ENCODE peak calls at places on chromosomes 13 and 19, in ten cellular contexts. One of them, this sample, is unnamed. For H3K4me1, the result is how much of the 10 kb centered on the place peaks cover.

GRCh38 chr13:113639661-113640262 is 18.2 kb downstream of the ATP4B start:
- DNase-seq in endodermal cell: peak
- DNase-seq in aorta: peak
- DNase-seq in body of pancreas: peak
- DNase-seq in mucosa of descending colon: peak
- DNase-seq in SK-N-SH: peak
- DNase-seq in right atrium auricular region: no peak
- DNase-seq in hepatocyte: no peak
- DNase-seq in PC-9: no peak
- DNase-seq in H9: no peak
- DNase-seq in this sample: peak

GRCh38 chr19:34291235-34291634 is 36.9 kb downstream of the GARRE1 start:
- DNase-seq in SK-N-SH: no peak
- DNase-seq in hepatocyte: no peak
- DNase-seq in H9: no peak
- DNase-seq in mucosa of descending colon: no peak
- DNase-seq in PC-9: no peak
- DNase-seq in body of pancreas: no peak
- DNase-seq in aorta: no peak
- DNase-seq in right atrium auricular region: no peak
- DNase-seq in endodermal cell: no peak
- DNase-seq in this sample: no peak

GRCh38 chr13:44921931-44922758 is 67.1 kb downstream of the NUFIP1 start:
- DNase-seq in SK-N-SH: no peak
- DNase-seq in PC-9: peak
- DNase-seq in mucosa of descending colon: no peak
- DNase-seq in right atrium auricular region: peak
- DNase-seq in H9: no peak
- DNase-seq in endodermal cell: no peak
- DNase-seq in hepatocyte: peak
- DNase-seq in aorta: no peak
- DNase-seq in body of pancreas: peak
- DNase-seq in this sample: no peak

GRCh38 chr19:48351341-48351752 is 12.4 kb downstream of the TMEM143 start:
- DNase-seq in SK-N-SH: peak
- DNase-seq in body of pancreas: peak
- DNase-seq in aorta: peak
- DNase-seq in endodermal cell: peak
- DNase-seq in mucosa of descending colon: peak
- DNase-seq in right atrium auricular region: peak
- DNase-seq in hepatocyte: peak
- DNase-seq in H9: peak
- DNase-seq in PC-9: peak
- DNase-seq in this sample: peak

GRCh38 chr13:61685683-61686013 is 270.0 kb upstream of the PCDH20 start:
- DNase-seq in aorta: no peak
- DNase-seq in SK-N-SH: peak
- DNase-seq in hepatocyte: peak
- DNase-seq in H9: peak
- DNase-seq in right atrium auricular region: no peak
- DNase-seq in endodermal cell: peak
- DNase-seq in body of pancreas: no peak
- DNase-seq in mucosa of descending colon: no peak
- DNase-seq in PC-9: no peak
- DNase-seq in this sample: no peak

GRCh38 chr13:113770441-113770840 is 11.4 kb downstream of the TMEM255B start:
- DNase-seq in body of pancreas: no peak
- DNase-seq in endodermal cell: peak
- DNase-seq in SK-N-SH: no peak
- DNase-seq in PC-9: no peak
- DNase-seq in aorta: peak
- DNase-seq in mucosa of descending colon: no peak
- DNase-seq in right atrium auricular region: no peak
- DNase-seq in H9: no peak
- DNase-seq in hepatocyte: no peak
- DNase-seq in this sample: peak

GRCh38 chr19:57830071-57830602 is at the start of gene ZNF587B:
- DNase-seq in body of pancreas: peak
- DNase-seq in hepatocyte: peak
- DNase-seq in mucosa of descending colon: peak
- DNase-seq in H9: peak
- DNase-seq in aorta: peak
- DNase-seq in SK-N-SH: peak
- DNase-seq in endodermal cell: peak
- DNase-seq in PC-9: peak
- DNase-seq in right atrium auricular region: peak
- DNase-seq in this sample: peak

GRCh38 chr13:32408999-32409313 is 19.0 kb downstream of the N4BP2L1 start:
- DNase-seq in mucosa of descending colon: no peak
- DNase-seq in SK-N-SH: no peak
- DNase-seq in hepatocyte: no peak
- DNase-seq in aorta: no peak
- DNase-seq in PC-9: no peak
- DNase-seq in H9: no peak
- DNase-seq in right atrium auricular region: no peak
- DNase-seq in body of pancreas: no peak
- DNase-seq in endodermal cell: no peak
- DNase-seq in this sample: no peak

GRCh38 chr19:23560051-23560450 is 127.0 kb downstream of the ZNF675 start:
- DNase-seq in right atrium auricular region: no peak
- DNase-seq in mucosa of descending colon: no peak
- DNase-seq in SK-N-SH: no peak
- DNase-seq in PC-9: no peak
- DNase-seq in H9: no peak
- DNase-seq in aorta: no peak
- DNase-seq in endodermal cell: no peak
- DNase-seq in body of pancreas: no peak
- DNase-seq in hepatocyte: no peak
- DNase-seq in this sample: no peak

GRCh38 chr13:44364601-44365000 is 9.0 kb upstream of the SERP2 start:
- DNase-seq in endodermal cell: peak
- DNase-seq in PC-9: peak
- DNase-seq in H9: no peak
- DNase-seq in mucosa of descending colon: no peak
- DNase-seq in aorta: no peak
- DNase-seq in hepatocyte: no peak
- DNase-seq in body of pancreas: no peak
- DNase-seq in right atrium auricular region: no peak
- DNase-seq in SK-N-SH: no peak
- DNase-seq in this sample: no peak

GRCh38 chr13:75881109-75881775 is 245.1 kb downstream of the LMO7 start:
- DNase-seq in right atrium auricular region: no peak
- DNase-seq in H9: no peak
- DNase-seq in endodermal cell: no peak
- DNase-seq in aorta: no peak
- DNase-seq in mucosa of descending colon: no peak
- DNase-seq in hepatocyte: no peak
- DNase-seq in PC-9: no peak
- DNase-seq in SK-N-SH: no peak
- DNase-seq in body of pancreas: no peak
- DNase-seq in this sample: no peak

GRCh38 chr19:41548954-41549688 is 26.8 kb upstream of the CEACAM21 start:
- DNase-seq in endodermal cell: peak
- DNase-seq in SK-N-SH: no peak
- DNase-seq in H9: no peak
- DNase-seq in mucosa of descending colon: no peak
- DNase-seq in aorta: no peak
- DNase-seq in body of pancreas: no peak
- DNase-seq in PC-9: no peak
- DNase-seq in hepatocyte: no peak
- DNase-seq in right atrium auricular region: no peak
- DNase-seq in this sample: no peak

GRCh38 chr13:97700306-97700848 is 253.1 kb upstream of the IPO5 start:
- DNase-seq in endodermal cell: no peak
- DNase-seq in H9: no peak
- DNase-seq in right atrium auricular region: no peak
- DNase-seq in mucosa of descending colon: no peak
- DNase-seq in PC-9: no peak
- DNase-seq in SK-N-SH: no peak
- DNase-seq in aorta: no peak
- DNase-seq in body of pancreas: no peak
- DNase-seq in hepatocyte: no peak
- DNase-seq in this sample: no peak

GRCh38 chr13:48859168-48860105 is 116.3 kb upstream of the FNDC3A start:
- DNase-seq in endodermal cell: peak
- DNase-seq in hepatocyte: peak
- DNase-seq in aorta: no peak
- DNase-seq in H9: peak
- DNase-seq in PC-9: no peak
- DNase-seq in SK-N-SH: no peak
- DNase-seq in body of pancreas: no peak
- DNase-seq in mucosa of descending colon: no peak
- DNase-seq in right atrium auricular region: no peak
- DNase-seq in this sample: no peak

GRCh38 chr13:113021811-113022210 is 52.8 kb downstream of the MCF2L start:
- DNase-seq in right atrium auricular region: no peak
- DNase-seq in SK-N-SH: no peak
- DNase-seq in PC-9: no peak
- DNase-seq in aorta: no peak
- DNase-seq in H9: no peak
- DNase-seq in endodermal cell: no peak
- DNase-seq in body of pancreas: no peak
- DNase-seq in mucosa of descending colon: no peak
- DNase-seq in hepatocyte: no peak
- DNase-seq in this sample: no peak

GRCh38 chr13:114119196-114119595 is 13.2 kb downstream of the RASA3 start:
- DNase-seq in body of pancreas: peak
- DNase-seq in PC-9: no peak
- DNase-seq in mucosa of descending colon: no peak
- DNase-seq in right atrium auricular region: no peak
- DNase-seq in endodermal cell: peak
- DNase-seq in aorta: no peak
- DNase-seq in hepatocyte: peak
- DNase-seq in SK-N-SH: peak
- DNase-seq in H9: peak
- DNase-seq in this sample: no peak

GRCh38 chr19:29674374-29675119 is 9.3 kb downstream of the PLEKHF1 start:
- DNase-seq in body of pancreas: no peak
- DNase-seq in mucosa of descending colon: no peak
- DNase-seq in PC-9: no peak
- DNase-seq in H9: no peak
- DNase-seq in right atrium auricular region: no peak
- DNase-seq in aorta: no peak
- DNase-seq in SK-N-SH: no peak
- DNase-seq in endodermal cell: no peak
- DNase-seq in hepatocyte: no peak
- DNase-seq in this sample: peak
- H3K4me1 ChIP-seq in body of pancreas: under half
- H3K4me1 ChIP-seq in mucosa of descending colon: under half
- H3K4me1 ChIP-seq in PC-9: half or more
- H3K4me1 ChIP-seq in H9: under half
- H3K4me1 ChIP-seq in right atrium auricular region: half or more
- H3K4me1 ChIP-seq in aorta: under half
- H3K4me1 ChIP-seq in SK-N-SH: under half
- H3K4me1 ChIP-seq in endodermal cell: under half
- H3K4me1 ChIP-seq in hepatocyte: under half
- H3K4me1 ChIP-seq in this sample: half or more

DNA sequence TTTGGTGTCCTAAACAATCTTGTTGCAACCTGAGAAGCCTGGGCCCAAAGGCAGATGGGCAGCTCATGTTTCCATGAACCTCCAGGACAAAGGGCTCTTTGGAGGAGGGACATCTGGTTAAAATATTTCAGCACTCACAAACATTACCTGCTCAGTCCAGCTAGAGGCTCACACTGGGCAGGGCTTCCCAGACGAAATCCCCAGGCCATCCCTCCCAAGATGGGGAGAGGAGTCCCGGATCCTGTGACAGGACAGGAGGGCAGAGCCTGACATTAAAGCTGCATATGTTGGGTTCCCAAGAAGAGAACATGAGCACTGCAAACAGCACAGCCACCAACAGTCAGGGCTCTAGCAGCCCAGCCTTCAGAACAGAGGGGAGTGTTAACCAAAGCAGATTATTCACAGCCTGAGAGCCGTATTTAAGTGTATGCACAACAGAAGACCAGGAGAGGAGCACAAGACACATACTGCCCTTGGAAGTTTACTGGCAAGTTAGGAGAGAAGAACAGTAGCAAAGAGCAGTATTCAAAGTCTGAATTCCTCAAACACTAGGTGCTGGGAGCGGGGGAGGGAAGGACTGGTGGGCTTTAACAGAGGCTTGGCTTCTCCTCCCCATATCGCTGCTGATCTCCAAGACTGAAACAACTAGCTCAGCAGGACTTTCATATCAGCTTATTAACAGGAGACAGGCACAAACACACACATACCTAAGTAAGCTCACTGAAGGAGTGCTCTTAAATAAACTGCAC is 12.4 kb downstream of the ATP7B start:
- DNase-seq in right atrium auricular region: no peak
- DNase-seq in PC-9: no peak
- DNase-seq in aorta: no peak
- DNase-seq in endodermal cell: peak
- DNase-seq in body of pancreas: no peak
- DNase-seq in mucosa of descending colon: no peak
- DNase-seq in hepatocyte: peak
- DNase-seq in SK-N-SH: no peak
- DNase-seq in H9: no peak
- DNase-seq in this sample: no peak
- H3K4me1 ChIP-seq in right atrium auricular region: under half
- H3K4me1 ChIP-seq in PC-9: under half
- H3K4me1 ChIP-seq in aorta: under half
- H3K4me1 ChIP-seq in endodermal cell: under half
- H3K4me1 ChIP-seq in body of pancreas: half or more
- H3K4me1 ChIP-seq in mucosa of descending colon: under half
- H3K4me1 ChIP-seq in hepatocyte: half or more
- H3K4me1 ChIP-seq in SK-N-SH: under half
- H3K4me1 ChIP-seq in H9: under half
- H3K4me1 ChIP-seq in this sample: under half

DNA sequence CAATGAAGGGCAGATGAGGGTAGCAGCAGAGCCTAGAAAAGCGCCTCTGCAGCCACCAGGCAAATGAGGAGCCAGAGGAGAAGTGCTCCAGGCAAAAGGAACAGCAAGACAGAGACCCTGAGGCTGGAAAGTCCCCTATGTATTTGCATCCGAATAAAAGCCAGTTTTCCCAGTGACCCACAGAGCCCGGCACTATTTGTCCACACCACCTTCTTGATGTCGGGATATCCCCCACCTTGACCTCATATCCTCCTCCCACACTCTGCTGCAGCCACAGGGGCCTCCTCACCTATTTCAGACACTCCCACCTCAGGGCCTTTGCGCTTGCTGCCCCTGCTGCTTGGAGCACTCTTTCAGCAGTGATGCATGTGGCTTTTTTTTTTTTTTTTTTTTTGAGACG is 6.6 kb downstream of the ATG4D start:
- DNase-seq in mucosa of descending colon: no peak
- DNase-seq in body of pancreas: no peak
- DNase-seq in SK-N-SH: no peak
- DNase-seq in PC-9: no peak
- DNase-seq in endodermal cell: no peak
- DNase-seq in aorta: no peak
- DNase-seq in H9: no peak
- DNase-seq in hepatocyte: no peak
- DNase-seq in right atrium auricular region: no peak
- DNase-seq in this sample: no peak
- H3K4me1 ChIP-seq in mucosa of descending colon: under half
- H3K4me1 ChIP-seq in body of pancreas: under half
- H3K4me1 ChIP-seq in SK-N-SH: under half
- H3K4me1 ChIP-seq in PC-9: under half
- H3K4me1 ChIP-seq in endodermal cell: under half
- H3K4me1 ChIP-seq in aorta: under half
- H3K4me1 ChIP-seq in H9: under half
- H3K4me1 ChIP-seq in hepatocyte: under half
- H3K4me1 ChIP-seq in right atrium auricular region: under half
- H3K4me1 ChIP-seq in this sample: under half

GRCh38 chr13:110985570-110985969 is 70.7 kb upstream of the ANKRD10 start:
- DNase-seq in PC-9: no peak
- DNase-seq in aorta: no peak
- DNase-seq in SK-N-SH: no peak
- DNase-seq in mucosa of descending colon: no peak
- DNase-seq in hepatocyte: no peak
- DNase-seq in endodermal cell: no peak
- DNase-seq in right atrium auricular region: no peak
- DNase-seq in H9: no peak
- DNase-seq in body of pancreas: no peak
- DNase-seq in this sample: no peak
- H3K4me1 ChIP-seq in PC-9: under half
- H3K4me1 ChIP-seq in aorta: under half
- H3K4me1 ChIP-seq in SK-N-SH: under half
- H3K4me1 ChIP-seq in mucosa of descending colon: under half
- H3K4me1 ChIP-seq in hepatocyte: under half
- H3K4me1 ChIP-seq in endodermal cell: under half
- H3K4me1 ChIP-seq in right atrium auricular region: under half
- H3K4me1 ChIP-seq in H9: under half
- H3K4me1 ChIP-seq in body of pancreas: under half
- H3K4me1 ChIP-seq in this sample: under half

This sample was measured in spleen.